ENCODE peak calls at places on chromosome 14, in eight cellular contexts. P, G, Y, X, Q, R, C and B are unnamed samples.

GRCh38 chr14:21026251-21026987 is 1.6 kb upstream of the NDRG2 start:
- DNase-seq in P (no peak), G (no peak), Y (no peak), X (no peak), Q (no peak), R (no peak), C (no peak), B (no peak)

GRCh38 chr14:34069854-34070582 is 119.1 kb upstream of the EGLN3 start:
- DNase-seq in P (no peak), G (no peak), Y (no peak), X (no peak), Q (no peak), R (no peak), C (no peak), B (no peak)

GRCh38 chr14:101814869-101815268 is 53.4 kb downstream of the PPP2R5C start:
- DNase-seq in P (no peak), G (no peak), Y (no peak), X (no peak), Q (no peak), R (no peak), C (no peak), B (no peak)

GRCh38 chr14:54168489-54168888 is 211.9 kb upstream of the BMP4 start:
- DNase-seq in P (no peak), G (no peak), Y (no peak), X (no peak), Q (no peak), R (no peak), C (no peak), B (no peak)

GRCh38 chr14:94682061-94682516 is 69.9 kb downstream of the SERPINA3 start:
- DNase-seq in P (no peak), G (no peak), Y (no peak), X (no peak), Q (no peak), R (no peak), C (no peak), B (no peak)

GRCh38 chr14:96053600-96054381 is 14.6 kb downstream of the C14orf132 start:
- DNase-seq in P (peak; percentile 24), G (no peak), Y (peak; percentile 27), X (peak; percentile 37), Q (no peak), R (peak; percentile 78), C (peak; percentile 99), B (no peak)

GRCh38 chr14:23173039-23173438 is 10.4 kb downstream of the SLC7A8 start:
- DNase-seq in P (no peak), G (no peak), Y (no peak), X (no peak), Q (no peak), R (no peak), C (no peak), B (no peak)

GRCh38 chr14:35341454-35342159 is 49.4 kb downstream of the PSMA6 start:
- DNase-seq in P (peak; percentile 93), G (no peak), Y (no peak), X (peak; percentile 97), Q (peak; percentile 95), R (peak; percentile 89), C (peak; percentile 72), B (no peak)

GRCh38 chr14:103074699-103075341 is 9.2 kb upstream of the LBHD2 start:
- DNase-seq in P (peak; percentile 86), G (no peak), Y (no peak), X (no peak), Q (peak; percentile 87), R (peak; percentile 59), C (no peak), B (no peak)

GRCh38 chr14:28382460-28383220 is 383.9 kb upstream of the FOXG1 start:
- DNase-seq in P (peak; percentile 91), G (no peak), Y (no peak), X (no peak), Q (no peak), R (no peak), C (no peak), B (no peak)

GRCh38 chr14:99514552-99515300 is 33.5 kb downstream of the CCNK start:
- DNase-seq in P (no peak), G (no peak), Y (no peak), X (no peak), Q (peak; percentile 76), R (no peak), C (no peak), B (no peak)

GRCh38 chr14:65732112-65732511 is 319.6 kb downstream of the FUT8 start:
- DNase-seq in P (no peak), G (no peak), Y (no peak), X (no peak), Q (no peak), R (no peak), C (no peak), B (no peak)

GRCh38 chr14:34833545-34834523 is 41.3 kb downstream of the BAZ1A start:
- DNase-seq in P (no peak), G (no peak), Y (no peak), X (no peak), Q (no peak), R (no peak), C (no peak), B (no peak)

GRCh38 chr14:74237441-74237840 is 1.8 kb upstream of the VSX2 start:
- DNase-seq in P (no peak), G (no peak), Y (no peak), X (no peak), Q (no peak), R (no peak), C (no peak), B (no peak)

GRCh38 chr14:71647086-71647784 is 285.0 kb upstream of the RGS6 start:
- DNase-seq in P (no peak), G (no peak), Y (no peak), X (no peak), Q (no peak), R (no peak), C (no peak), B (no peak)

GRCh38 chr14:93546642-93547041 is 115.9 kb downstream of the UNC79 start:
- DNase-seq in P (no peak), G (no peak), Y (no peak), X (no peak), Q (no peak), R (no peak), C (no peak), B (no peak)

DNA sequence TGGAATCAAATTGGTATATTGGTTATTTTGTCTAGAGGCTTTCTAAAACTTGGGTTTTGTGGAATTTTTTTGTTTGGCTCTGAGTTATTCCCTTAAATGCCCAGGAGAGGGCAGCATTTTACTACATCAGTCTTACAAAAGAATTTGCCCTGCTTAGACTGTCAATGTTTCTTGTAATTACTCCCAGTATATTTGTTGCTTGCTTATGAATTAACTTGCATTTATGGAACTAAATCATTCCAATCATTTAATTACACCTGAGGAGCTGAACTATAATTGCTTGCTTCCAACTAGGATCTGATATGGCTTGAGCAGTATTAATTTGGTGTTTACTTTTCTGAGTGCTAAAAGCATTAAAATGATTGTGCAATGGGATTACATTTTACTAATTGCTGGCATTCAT is 48.7 kb downstream of the MIPOL1 start:
- DNase-seq in P (peak; percentile 61), G (no peak), Y (no peak), X (no peak), Q (no peak), R (no peak), C (peak; percentile 63), B (no peak)
- TF ChIP-seq CTCF in P (peak; percentile 87), G (peak; percentile 88), Y (peak; percentile 91), X (peak; percentile 55), Q (peak; percentile 59), R (peak; percentile 53), C (peak; percentile 83), B (peak; percentile 76)

DNA sequence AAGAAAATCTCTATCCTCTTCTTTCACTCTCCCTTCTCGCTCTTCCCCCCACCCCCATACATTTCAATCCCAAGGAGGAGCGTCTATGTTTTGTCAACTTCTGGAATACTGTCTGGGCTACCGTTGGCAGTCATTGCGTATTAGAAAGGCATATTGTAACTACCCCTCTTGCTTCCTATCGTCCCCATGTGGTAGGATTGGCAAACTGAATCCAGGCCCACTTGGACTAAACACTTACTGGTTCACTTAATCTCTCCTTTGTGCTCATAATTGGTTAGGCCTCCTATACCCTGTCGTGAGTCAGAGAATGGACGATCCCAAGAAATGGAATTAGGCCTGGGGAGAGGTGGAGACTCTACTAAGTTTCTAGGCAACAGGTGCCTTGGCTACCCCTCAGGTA is 68.8 kb upstream of the SLC8A3 start:
- DNase-seq in P (peak; percentile 44), G (no peak), Y (no peak), X (no peak), Q (no peak), R (no peak), C (no peak), B (no peak)
- TF ChIP-seq CTCF in P (peak; percentile 28), G (no peak), Y (peak; percentile 46), X (no peak), Q (no peak), R (no peak), C (no peak), B (no peak)

DNA sequence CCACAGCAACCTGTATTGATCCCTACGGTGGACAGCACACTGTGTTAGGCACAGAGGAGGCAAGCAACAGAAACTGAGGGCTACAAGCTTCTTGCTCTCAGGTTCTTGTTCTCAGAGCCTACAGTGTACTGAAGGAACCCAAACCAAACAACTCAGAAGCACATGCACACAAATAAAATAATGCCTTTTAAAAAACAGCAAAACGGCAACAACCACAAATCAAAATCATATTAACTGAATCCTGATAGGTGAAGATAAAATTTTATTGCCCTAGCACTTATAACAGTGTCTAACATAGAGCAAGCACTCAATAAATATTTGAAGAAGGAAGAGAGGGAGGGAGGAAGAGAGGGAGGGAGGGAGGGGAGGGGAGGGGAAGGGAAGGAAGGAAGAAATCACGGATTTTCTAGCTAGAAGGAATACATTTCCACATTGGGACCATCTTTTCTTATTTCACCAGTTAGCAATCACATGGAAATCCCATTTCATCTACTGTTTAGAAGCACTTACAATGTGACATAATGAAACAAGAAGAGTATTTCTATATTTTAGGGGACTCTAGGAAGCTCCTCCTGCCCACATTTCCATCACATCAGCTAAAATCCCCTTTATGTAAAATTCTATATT is 27.2 kb downstream of the DMAC2L start:
- DNase-seq in P (no peak), G (no peak), Y (no peak), X (no peak), Q (no peak), R (no peak), C (no peak), B (no peak)
- TF ChIP-seq CTCF in P (no peak), G (no peak), Y (no peak), X (no peak), Q (no peak), R (no peak), C (no peak), B (no peak)

DNA sequence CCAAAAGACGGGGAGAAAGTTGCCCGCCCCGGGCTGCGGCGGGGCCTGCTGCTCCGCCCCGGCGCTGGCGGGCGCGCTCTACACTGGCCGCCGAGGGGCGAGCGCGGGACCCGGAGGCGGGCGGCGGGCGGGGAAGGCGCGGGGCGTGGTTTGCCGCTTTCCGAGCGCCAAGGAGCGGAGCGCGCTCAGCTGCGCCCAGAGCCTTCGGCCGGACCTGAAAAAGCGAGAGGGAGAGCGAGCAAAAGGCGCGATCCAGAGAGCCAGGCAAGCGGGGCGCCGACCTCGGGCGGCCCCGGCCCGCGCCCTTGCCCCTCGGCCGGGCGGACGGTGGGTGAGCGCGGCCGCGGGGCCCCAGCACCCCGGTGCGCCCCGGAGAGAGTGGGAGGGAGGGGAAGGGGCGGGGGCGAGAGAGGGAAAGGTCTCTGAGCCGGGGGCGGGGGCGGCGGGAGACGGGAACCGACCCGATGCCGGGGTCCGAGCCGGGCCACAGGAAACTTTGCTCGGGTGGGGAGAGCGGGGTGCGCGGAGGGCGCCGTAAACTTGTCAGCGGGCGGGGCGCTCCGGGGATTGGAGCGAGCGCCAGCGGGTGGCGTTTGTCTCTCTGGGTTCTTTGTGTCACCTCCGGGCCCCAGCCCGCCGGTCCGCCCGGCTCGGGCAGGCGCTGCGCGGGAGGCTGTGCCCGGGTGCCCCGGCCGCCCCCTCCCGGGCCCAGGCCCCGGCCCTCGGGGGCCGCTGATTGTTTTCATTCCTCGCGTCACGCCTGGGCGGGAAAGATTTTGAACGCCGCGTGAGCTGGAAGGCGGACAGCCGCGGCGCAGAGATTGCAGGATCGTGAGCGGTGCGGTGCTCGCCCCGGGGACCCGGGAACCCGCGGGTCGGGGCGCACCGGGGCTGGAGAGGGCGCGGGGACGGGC is at the start of gene SYNE2:
- DNase-seq in P (peak; percentile 75), G (peak; percentile 80), Y (peak; percentile 89), X (peak; percentile 79), Q (peak; percentile 92), R (peak; percentile 79), C (peak; percentile 65), B (peak; percentile 83)
- TF ChIP-seq CTCF in P (peak; percentile 12), G (peak; percentile 37), Y (no peak), X (peak; percentile 41), Q (peak; percentile 20), R (peak; percentile 68), C (peak; percentile 32), B (no peak)